ENCODE peak calls at places on chromosomes 3 and 15, in five cellular contexts. One of them, this sample, is unnamed.

GRCh38 chr3:148710665-148711064 is 13.0 kb downstream of the AGTR1 start:
- DNase-seq in right cardiac atrium: no peak
- DNase-seq in nephron progenitor cell: no peak
- DNase-seq in suprapubic skin: no peak
- DNase-seq in HTR-8/SVneo: no peak
- DNase-seq in this sample: no peak

GRCh38 chr3:106745344-106746168 is 631.7 kb upstream of the CCDC54 start:
- DNase-seq in right cardiac atrium: no peak
- DNase-seq in nephron progenitor cell: no peak
- DNase-seq in suprapubic skin: no peak
- DNase-seq in HTR-8/SVneo: no peak
- DNase-seq in this sample: no peak

GRCh38 chr15:96326551-96327154 is 3.8 kb upstream of the NR2F2 start:
- DNase-seq in right cardiac atrium: peak; percentile 55
- DNase-seq in nephron progenitor cell: peak; percentile 67
- DNase-seq in suprapubic skin: no peak
- DNase-seq in HTR-8/SVneo: no peak
- DNase-seq in this sample: peak; percentile 24

GRCh38 chr3:47817609-47818008 is 14.7 kb downstream of the DHX30 start:
- DNase-seq in right cardiac atrium: no peak
- DNase-seq in nephron progenitor cell: no peak
- DNase-seq in suprapubic skin: no peak
- DNase-seq in HTR-8/SVneo: no peak
- DNase-seq in this sample: no peak

GRCh38 chr3:72818092-72818721 is 30.0 kb downstream of the SHQ1 start:
- DNase-seq in right cardiac atrium: no peak
- DNase-seq in nephron progenitor cell: no peak
- DNase-seq in suprapubic skin: no peak
- DNase-seq in HTR-8/SVneo: peak; percentile 17
- DNase-seq in this sample: no peak

GRCh38 chr15:33395841-33396240 is 85.1 kb downstream of the RYR3 start:
- DNase-seq in right cardiac atrium: no peak
- DNase-seq in nephron progenitor cell: no peak
- DNase-seq in suprapubic skin: no peak
- DNase-seq in HTR-8/SVneo: no peak
- DNase-seq in this sample: no peak

GRCh38 chr3:120678331-120678845 is 3.7 kb downstream of the HGD start:
- DNase-seq in right cardiac atrium: peak; percentile 25
- DNase-seq in nephron progenitor cell: no peak
- DNase-seq in suprapubic skin: no peak
- DNase-seq in HTR-8/SVneo: peak; percentile 3
- DNase-seq in this sample: no peak

GRCh38 chr15:69951511-69952209 is 146.1 kb downstream of the TLE3 start:
- DNase-seq in right cardiac atrium: no peak
- DNase-seq in nephron progenitor cell: no peak
- DNase-seq in suprapubic skin: no peak
- DNase-seq in HTR-8/SVneo: no peak
- DNase-seq in this sample: no peak

GRCh38 chr3:186361246-186361611 is 805 bp downstream of the DGKG start:
- DNase-seq in right cardiac atrium: no peak
- DNase-seq in nephron progenitor cell: peak; percentile 3
- DNase-seq in suprapubic skin: no peak
- DNase-seq in HTR-8/SVneo: no peak
- DNase-seq in this sample: no peak

GRCh38 chr3:65713016-65713415 is 325.7 kb downstream of the MAGI1 start:
- DNase-seq in right cardiac atrium: no peak
- DNase-seq in nephron progenitor cell: no peak
- DNase-seq in suprapubic skin: no peak
- DNase-seq in HTR-8/SVneo: no peak
- DNase-seq in this sample: no peak

GRCh38 chr3:14452676-14453367 is 50.4 kb downstream of the SLC6A6 start:
- DNase-seq in right cardiac atrium: peak; percentile 94
- DNase-seq in nephron progenitor cell: no peak
- DNase-seq in suprapubic skin: peak; percentile 94
- DNase-seq in HTR-8/SVneo: no peak
- DNase-seq in this sample: no peak

GRCh38 chr3:124793054-124793740 is 62.9 kb downstream of the UMPS start:
- DNase-seq in right cardiac atrium: no peak
- DNase-seq in nephron progenitor cell: no peak
- DNase-seq in suprapubic skin: no peak
- DNase-seq in HTR-8/SVneo: no peak
- DNase-seq in this sample: no peak

GRCh38 chr3:191094057-191094456 is 105.0 kb upstream of the OSTN start:
- DNase-seq in right cardiac atrium: no peak
- DNase-seq in nephron progenitor cell: no peak
- DNase-seq in suprapubic skin: no peak
- DNase-seq in HTR-8/SVneo: no peak
- DNase-seq in this sample: no peak

GRCh38 chr3:50525987-50526386 is 22.6 kb upstream of the CACNA2D2 start:
- DNase-seq in right cardiac atrium: peak; percentile 46
- DNase-seq in nephron progenitor cell: peak; percentile 82
- DNase-seq in suprapubic skin: no peak
- DNase-seq in HTR-8/SVneo: peak; percentile 66
- DNase-seq in this sample: peak; percentile 57

GRCh38 chr3:73611176-73611575 is 13.6 kb downstream of the PDZRN3 start:
- DNase-seq in right cardiac atrium: no peak
- DNase-seq in nephron progenitor cell: no peak
- DNase-seq in suprapubic skin: no peak
- DNase-seq in HTR-8/SVneo: no peak
- DNase-seq in this sample: no peak

GRCh38 chr3:189947948-189948723 is 172.6 kb downstream of the P3H2 start:
- DNase-seq in right cardiac atrium: no peak
- DNase-seq in nephron progenitor cell: no peak
- DNase-seq in suprapubic skin: no peak
- DNase-seq in HTR-8/SVneo: no peak
- DNase-seq in this sample: peak; percentile 3